ENCODE peak calls at places on chromosomes 1 and 21, in ten cellular contexts. L is psoas muscle, T is NCI-H526, U is HT1080, W is memory B cell, P is cerebellum, I is iPS-NIHi11, B is astrocyte of the cerebellum, N is lung microvascular endothelial cell, G is Daoy. Q is an unnamed sample.
A peak's percentile ranks its signal among the peaks of the same experiment; 100 is the strongest.

GRCh38 chr1:73778511-73778910 is 419.5 kb downstream of the LRRIQ3 start:
- DNase-seq in L (no peak), T (no peak), U (no peak), W (no peak), P (peak; percentile 6), I (no peak), B (no peak), N (no peak), G (no peak), Q (no peak)

GRCh38 chr1:103180660-103181059 is 72.3 kb upstream of the COL11A1 start:
- DNase-seq in L (no peak), T (peak; percentile 6), U (peak; percentile 74), W (no peak), P (no peak), I (no peak), B (peak; percentile 81), N (no peak), G (no peak), Q (no peak)

GRCh38 chr1:47508900-47509488 is 71.2 kb downstream of the FOXD2 start:
- DNase-seq in L (no peak), T (no peak), U (no peak), W (no peak), P (no peak), I (peak; percentile 37), B (no peak), N (no peak), G (no peak), Q (no peak)

GRCh38 chr1:36380003-36380631 is 5.6 kb downstream of the STK40 start:
- DNase-seq in L (no peak), T (no peak), U (no peak), W (no peak), P (no peak), I (no peak), B (no peak), N (no peak), G (no peak), Q (no peak)

GRCh38 chr21:42731264-42732032 is 78.0 kb downstream of the PDE9A start:
- DNase-seq in L (no peak), T (no peak), U (no peak), W (no peak), P (no peak), I (no peak), B (no peak), N (peak; percentile 35), G (no peak), Q (no peak)

GRCh38 chr1:244322181-244322580 is 129.5 kb downstream of the ADSS2 start:
- DNase-seq in L (no peak), T (no peak), U (no peak), W (no peak), P (no peak), I (no peak), B (no peak), N (no peak), G (no peak), Q (no peak)

GRCh38 chr1:63330331-63330916 is 8.1 kb downstream of the FOXD3 start:
- DNase-seq in L (no peak), T (no peak), U (no peak), W (no peak), P (no peak), I (peak; percentile 35), B (no peak), N (no peak), G (no peak), Q (peak; percentile 39)

GRCh38 chr1:222818171-222818570 is 3.3 kb downstream of the DISP1 start:
- DNase-seq in L (no peak), T (no peak), U (no peak), W (no peak), P (no peak), I (no peak), B (no peak), N (no peak), G (no peak), Q (no peak)

GRCh38 chr1:199551967-199552565 is 475.4 kb upstream of the NR5A2 start:
- DNase-seq in L (no peak), T (peak; percentile 61), U (peak; percentile 74), W (peak; percentile 29), P (peak; percentile 46), I (peak; percentile 43), B (peak; percentile 74), N (peak; percentile 76), G (peak; percentile 56), Q (peak; percentile 30)

GRCh38 chr1:40384887-40385286 is 11.4 kb downstream of the SMAP2 start:
- DNase-seq in L (no peak), T (no peak), U (no peak), W (no peak), P (no peak), I (no peak), B (no peak), N (no peak), G (no peak), Q (no peak)

GRCh38 chr21:16811011-16811410 is 701.8 kb upstream of the CXADR start:
- DNase-seq in L (no peak), T (no peak), U (no peak), W (no peak), P (no peak), I (no peak), B (no peak), N (no peak), G (no peak), Q (no peak)

GRCh38 chr1:146012703-146013565 is 8.6 kb downstream of the HJV start:
- DNase-seq in L (no peak), T (peak; percentile 91), U (peak; percentile 74), W (peak; percentile 47), P (peak; percentile 59), I (peak; percentile 28), B (peak; percentile 77), N (peak; percentile 85), G (peak; percentile 73), Q (no peak)

GRCh38 chr1:175376194-175376593 is 183.6 kb upstream of the KIAA0040 start:
- DNase-seq in L (no peak), T (peak; percentile 69), U (no peak), W (no peak), P (no peak), I (peak; percentile 21), B (no peak), N (peak; percentile 26), G (peak; percentile 42), Q (no peak)

GRCh38 chr1:227214170-227214569 is 104.1 kb downstream of the CDC42BPA start:
- DNase-seq in L (no peak), T (no peak), U (no peak), W (no peak), P (no peak), I (no peak), B (no peak), N (no peak), G (no peak), Q (no peak)

GRCh38 chr1:244272471-244273261 is 179.0 kb downstream of the ADSS2 start:
- DNase-seq in L (peak; percentile 69), T (peak; percentile 71), U (peak; percentile 82), W (peak; percentile 76), P (peak; percentile 83), I (peak; percentile 82), B (peak; percentile 92), N (peak; percentile 92), G (peak; percentile 88), Q (peak; percentile 69)

GRCh38 chr21:18832950-18833349 is 429.4 kb upstream of the TMPRSS15 start:
- DNase-seq in L (no peak), T (no peak), U (peak; percentile 94), W (no peak), P (no peak), I (no peak), B (peak; percentile 4), N (no peak), G (peak; percentile 65), Q (no peak)

GRCh38 chr21:14076143-14076806 is 134.5 kb downstream of the LIPI start:
- DNase-seq in L (no peak), T (no peak), U (no peak), W (no peak), P (no peak), I (no peak), B (no peak), N (no peak), G (no peak), Q (no peak)

GRCh38 chr1:147168626-147169058 is 3.6 kb downstream of the PRKAB2 start:
- DNase-seq in L (no peak), T (peak; percentile 44), U (no peak), W (no peak), P (no peak), I (no peak), B (peak; percentile 13), N (peak; percentile 31), G (peak; percentile 35), Q (no peak)

GRCh38 chr1:219398815-219399396 is 214.0 kb downstream of the ZC3H11B start:
- DNase-seq in L (no peak), T (no peak), U (no peak), W (no peak), P (no peak), I (no peak), B (no peak), N (no peak), G (no peak), Q (no peak)

GRCh38 chr1:204232530-204232929 is 18.7 kb upstream of the GOLT1A start:
- DNase-seq in L (no peak), T (no peak), U (no peak), W (no peak), P (no peak), I (no peak), B (no peak), N (no peak), G (no peak), Q (no peak)

GRCh38 chr1:90591970-90592356 is 125.1 kb downstream of the BARHL2 start:
- DNase-seq in L (no peak), T (no peak), U (no peak), W (no peak), P (no peak), I (peak; percentile 39), B (no peak), N (no peak), G (no peak), Q (no peak)

GRCh38 chr21:44761747-44762208 is 39.8 kb downstream of the UBE2G2 start:
- DNase-seq in L (no peak), T (peak; percentile 49), U (no peak), W (no peak), P (no peak), I (no peak), B (no peak), N (no peak), G (no peak), Q (no peak)

GRCh38 chr1:93576346-93576745 is 105.3 kb downstream of the BCAR3 start:
- DNase-seq in L (no peak), T (no peak), U (no peak), W (no peak), P (peak; percentile 45), I (no peak), B (peak; percentile 92), N (no peak), G (no peak), Q (no peak)

GRCh38 chr1:156337888-156338179 is 258 bp downstream of the CCT3 start:
- DNase-seq in L (no peak), T (no peak), U (no peak), W (no peak), P (no peak), I (no peak), B (no peak), N (no peak), G (no peak), Q (no peak)

GRCh38 chr1:46057781-46058180 is 74.6 kb downstream of the PIK3R3 start:
- DNase-seq in L (no peak), T (no peak), U (no peak), W (no peak), P (no peak), I (no peak), B (no peak), N (no peak), G (no peak), Q (no peak)

GRCh38 chr21:41482321-41482720 is 25.6 kb downstream of the TMPRSS2 start:
- DNase-seq in L (no peak), T (peak; percentile 41), U (peak; percentile 40), W (no peak), P (no peak), I (no peak), B (peak; percentile 91), N (peak; percentile 12), G (peak; percentile 83), Q (no peak)

GRCh38 chr1:233244183-233244582 is 51.3 kb downstream of the PCNX2 start:
- DNase-seq in L (no peak), T (no peak), U (no peak), W (no peak), P (no peak), I (no peak), B (no peak), N (no peak), G (peak; percentile 19), Q (no peak)

GRCh38 chr1:226548281-226549093 is at the start of gene STUM:
- DNase-seq in L (peak; percentile 57), T (peak; percentile 43), U (no peak), W (peak; percentile 49), P (peak; percentile 60), I (peak; percentile 80), B (no peak), N (peak; percentile 50), G (peak; percentile 47), Q (peak; percentile 66)